ENCODE peak calls at places on chromosomes 2 and 18, in five cellular contexts. A is stimulated activated CD4-positive, alpha-beta T cell treated with anti-CD3 and anti-CD28 coated beads, TNF-alpha, amount 100 ng/mL, for 24 hours; M is T follicular helper cell; T is MCF 10A; P is head of caudate nucleus. Z is an unnamed sample.

GRCh38 chr2:106561356-106561755 is 74.2 kb downstream of the CD8B2 start:
- DNase-seq in P (no peak), M (no peak), A (no peak), T (no peak), Z (peak)

GRCh38 chr18:46051731-46052461 is 20.2 kb downstream of the PSTPIP2 start:
- DNase-seq in T (peak), P (no peak), M (no peak), A (no peak), Z (peak)

GRCh38 chr2:129237966-129238725 is 741.3 kb upstream of the RAB6C start:
- DNase-seq in M (no peak), T (peak), P (no peak), A (no peak), Z (no peak)

GRCh38 chr2:133596701-133597393 is 28.6 kb upstream of the NCKAP5 start:
- DNase-seq in T (no peak), P (no peak), A (no peak), M (no peak), Z (no peak)

GRCh38 chr18:50051288-50051687 is 143.7 kb downstream of the MYO5B start:
- DNase-seq in M (no peak), P (no peak), A (no peak), T (peak), Z (no peak)

GRCh38 chr2:218805627-218806026 is 23.7 kb downstream of the CYP27A1 start:
- DNase-seq in M (no peak), A (no peak), T (peak), P (no peak), Z (peak)

GRCh38 chr2:29966256-29966655 is 44.9 kb upstream of the ALK start:
- DNase-seq in A (no peak), T (peak), P (no peak), M (no peak), Z (no peak)

GRCh38 chr2:238501311-238501710 is 74.6 kb downstream of the ASB1 start:
- DNase-seq in T (no peak), P (no peak), M (no peak), A (no peak), Z (no peak)

GRCh38 chr2:102191501-102191900 is 4.7 kb downstream of the IL1RL2 start:
- DNase-seq in M (no peak), A (no peak), T (no peak), P (no peak), Z (no peak)

GRCh38 chr2:138922973-138923563 is 142.9 kb upstream of the NXPH2 start:
- DNase-seq in T (peak), M (no peak), A (no peak), P (no peak), Z (no peak)

GRCh38 chr2:33666879-33667278 is 67.8 kb upstream of the FAM98A start:
- DNase-seq in T (no peak), M (no peak), A (no peak), P (peak), Z (no peak)

GRCh38 chr2:95316466-95317122 is 19.4 kb downstream of the KCNIP3 start:
- DNase-seq in M (no peak), P (no peak), T (peak), A (no peak), Z (no peak)

GRCh38 chr18:11983592-11983991 is 2.3 kb downstream of the IMPA2 start:
- DNase-seq in A (no peak), P (no peak), M (no peak), T (no peak), Z (no peak)

GRCh38 chr2:8620611-8621382 is 61.1 kb upstream of the ID2 start:
- DNase-seq in T (no peak), P (no peak), A (no peak), M (no peak), Z (peak)

GRCh38 chr2:23925702-23926288 is 1.1 kb downstream of the ATAD2B start:
- DNase-seq in T (peak), M (peak), P (no peak), A (peak), Z (peak)

GRCh38 chr2:53856272-53856671 is 3.5 kb downstream of the GPR75 start:
- DNase-seq in P (no peak), M (no peak), A (no peak), T (no peak), Z (no peak)

GRCh38 chr18:68532328-68532885 is 182.5 kb downstream of the TMX3 start:
- DNase-seq in M (no peak), T (no peak), A (no peak), P (peak), Z (no peak)

GRCh38 chr18:63683890-63684289 is 18.9 kb upstream of the SERPINB11 start:
- DNase-seq in M (no peak), P (no peak), T (no peak), A (no peak), Z (no peak)

GRCh38 chr2:144466637-144467036 is 53.3 kb downstream of the ZEB2 start:
- DNase-seq in A (no peak), M (no peak), T (no peak), P (peak), Z (no peak)

GRCh38 chr2:105329561-105330495 is at the start of gene TGFBRAP1:
- DNase-seq in A (peak), T (peak), M (peak), P (peak), Z (peak)

GRCh38 chr2:165401285-165401852 is 68.1 kb upstream of the CSRNP3 start:
- DNase-seq in P (peak), A (no peak), M (no peak), T (peak), Z (peak)

Z was measured in prostate gland.